ENCODE peak calls at places on chromosomes 4 and X, in four cellular contexts. One of them, this sample, is unnamed.

GRCh38 chrX:12741416-12741815 is 49.8 kb upstream of the PRPS2 start:
- DNase-seq in keratinocyte: peak
- DNase-seq in MM.1S: no peak
- DNase-seq in K562: no peak
- DNase-seq in this sample: no peak

GRCh38 chr4:26058537-26058936 is 144.5 kb downstream of the SMIM20 start:
- DNase-seq in MM.1S: no peak
- DNase-seq in K562: no peak
- DNase-seq in keratinocyte: peak
- DNase-seq in this sample: no peak

GRCh38 chrX:46506076-46506475 is 39.1 kb downstream of the ZNF674 start:
- DNase-seq in MM.1S: no peak
- DNase-seq in K562: no peak
- DNase-seq in keratinocyte: no peak
- DNase-seq in this sample: no peak

GRCh38 chr4:155578219-155578618 is 88.4 kb upstream of the GUCY1A1 start:
- DNase-seq in MM.1S: no peak
- DNase-seq in keratinocyte: no peak
- DNase-seq in K562: no peak
- DNase-seq in this sample: no peak

GRCh38 chr4:26991057-26991456 is 130.4 kb downstream of the STIM2 start:
- DNase-seq in keratinocyte: no peak
- DNase-seq in K562: no peak
- DNase-seq in MM.1S: no peak
- DNase-seq in this sample: no peak

GRCh38 chr4:88858752-88859151 is 161.1 kb upstream of the NAP1L5 start:
- DNase-seq in MM.1S: peak
- DNase-seq in K562: no peak
- DNase-seq in keratinocyte: no peak
- DNase-seq in this sample: no peak

GRCh38 chrX:56130013-56130412 is 102.1 kb upstream of the KLF8 start:
- DNase-seq in MM.1S: no peak
- DNase-seq in keratinocyte: no peak
- DNase-seq in K562: no peak
- DNase-seq in this sample: no peak

GRCh38 chr4:38674206-38675144 is 10.5 kb downstream of the KLF3 start:
- DNase-seq in K562: no peak
- DNase-seq in keratinocyte: no peak
- DNase-seq in MM.1S: no peak
- DNase-seq in this sample: no peak

DNA sequence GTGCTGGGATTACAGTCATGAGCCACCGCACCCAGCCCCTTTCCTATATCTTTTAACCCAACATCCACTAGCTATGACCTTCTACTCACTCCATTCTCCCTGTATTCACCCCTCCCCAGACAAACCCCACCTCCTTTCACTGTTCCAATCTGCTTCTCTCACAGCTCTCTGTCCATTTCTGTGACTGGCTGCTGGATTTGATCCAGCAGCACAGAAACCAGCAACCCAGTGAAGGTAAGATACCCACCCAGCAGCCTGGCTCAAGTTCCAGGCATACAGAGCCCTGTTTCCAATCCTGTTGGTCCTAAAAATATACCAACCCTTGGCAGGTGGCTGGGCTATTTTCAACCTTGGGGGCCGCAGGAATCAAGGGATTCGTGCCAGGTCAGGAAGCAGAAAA is 56.9 kb upstream of the SMIM10 start:
- DNase-seq in K562: no peak
- DNase-seq in MM.1S: no peak
- DNase-seq in keratinocyte: no peak
- DNase-seq in this sample: no peak
- TF ChIP-seq EZH2 in K562: no peak
- TF ChIP-seq EZH2 in MM.1S: no peak
- TF ChIP-seq EZH2 in keratinocyte: no peak
- TF ChIP-seq EZH2 in this sample: no peak

DNA sequence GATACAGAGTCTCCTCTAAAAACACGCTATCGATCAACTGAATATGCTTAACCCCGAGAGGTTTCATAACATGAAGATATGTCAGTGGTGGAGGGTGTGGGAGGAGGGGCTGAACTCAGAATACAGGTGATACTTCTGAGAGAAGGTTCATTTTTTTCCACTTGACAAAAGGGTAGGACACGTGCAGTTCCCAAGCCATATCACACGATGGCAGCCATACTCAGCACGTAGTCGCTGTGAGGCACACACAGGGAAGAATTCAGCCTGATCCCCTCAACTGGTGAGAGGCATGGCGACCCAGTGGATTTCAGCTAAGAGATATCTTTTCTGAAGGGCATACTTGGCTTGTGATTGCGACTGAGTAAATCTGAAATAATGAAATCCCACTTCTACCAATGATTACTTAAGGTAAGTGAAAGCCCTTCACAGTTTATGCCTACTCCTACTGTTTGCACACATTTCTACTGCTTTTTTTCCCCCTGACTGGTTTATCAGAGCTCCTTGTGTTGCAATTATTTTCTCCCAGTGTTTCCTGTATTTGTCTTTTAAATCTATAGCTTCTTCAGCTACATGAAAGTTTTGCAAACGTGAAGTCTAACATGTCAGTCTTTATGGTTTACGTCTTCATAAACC is 133.1 kb downstream of the CORIN start:
- DNase-seq in K562: no peak
- DNase-seq in MM.1S: peak
- DNase-seq in keratinocyte: no peak
- DNase-seq in this sample: peak
- TF ChIP-seq CTCF in K562: peak
- TF ChIP-seq CTCF in MM.1S: peak
- TF ChIP-seq CTCF in keratinocyte: peak
- TF ChIP-seq CTCF in this sample: peak

GRCh38 chr4:6596948-6597347 is 22.0 kb downstream of the MAN2B2 start:
- DNase-seq in K562: no peak
- DNase-seq in MM.1S: no peak
- DNase-seq in keratinocyte: no peak
- DNase-seq in this sample: no peak

GRCh38 chr4:6594826-6595355 is 19.9 kb downstream of the MAN2B2 start:
- DNase-seq in keratinocyte: no peak
- DNase-seq in K562: no peak
- DNase-seq in MM.1S: no peak
- DNase-seq in this sample: no peak

GRCh38 chr4:6598127-6598526 is 23.1 kb downstream of the MAN2B2 start:
- DNase-seq in MM.1S: no peak
- DNase-seq in K562: no peak
- DNase-seq in keratinocyte: no peak
- DNase-seq in this sample: no peak

GRCh38 chr4:6594341-6594740 is 19.4 kb downstream of the MAN2B2 start:
- DNase-seq in keratinocyte: no peak
- DNase-seq in MM.1S: no peak
- DNase-seq in K562: no peak
- DNase-seq in this sample: no peak

DNA sequence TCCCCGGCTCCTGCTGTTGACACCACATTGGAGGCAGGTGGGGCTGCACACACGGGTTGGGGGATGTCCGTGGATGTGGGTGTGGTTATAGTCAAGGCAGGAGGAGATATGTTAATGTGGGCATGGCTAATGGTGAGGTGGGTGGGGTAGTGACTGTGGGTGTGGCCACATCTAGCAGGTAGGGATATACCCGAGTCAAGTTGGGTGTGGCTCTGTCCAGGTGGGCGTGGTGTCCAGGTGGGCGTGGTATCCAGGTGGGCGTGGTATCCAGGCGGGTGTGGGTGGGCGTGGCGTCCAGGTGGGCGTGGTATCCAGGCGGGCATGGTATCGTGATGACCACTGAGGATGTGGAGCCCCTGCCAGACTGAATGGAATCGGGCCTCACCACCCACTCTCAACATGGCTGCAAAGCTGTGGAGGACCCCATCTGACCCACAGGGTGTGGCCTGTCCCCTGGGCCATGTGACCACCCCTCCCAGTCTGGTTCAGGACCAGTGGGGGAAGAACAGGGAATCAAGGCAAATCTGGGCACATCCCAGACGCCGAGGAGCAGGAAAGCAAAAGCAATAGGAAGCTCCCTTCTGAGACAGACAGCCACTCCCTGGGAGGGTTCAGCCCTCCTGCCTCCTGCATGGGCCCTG is 21.0 kb downstream of the MAN2B2 start:
- DNase-seq in K562: peak
- DNase-seq in keratinocyte: no peak
- DNase-seq in MM.1S: no peak
- DNase-seq in this sample: no peak
- H3K27ac ChIP-seq in K562: no peak
- H3K27ac ChIP-seq in keratinocyte: no peak
- H3K27ac ChIP-seq in MM.1S: no peak
- H3K27ac ChIP-seq in this sample: no peak

DNA sequence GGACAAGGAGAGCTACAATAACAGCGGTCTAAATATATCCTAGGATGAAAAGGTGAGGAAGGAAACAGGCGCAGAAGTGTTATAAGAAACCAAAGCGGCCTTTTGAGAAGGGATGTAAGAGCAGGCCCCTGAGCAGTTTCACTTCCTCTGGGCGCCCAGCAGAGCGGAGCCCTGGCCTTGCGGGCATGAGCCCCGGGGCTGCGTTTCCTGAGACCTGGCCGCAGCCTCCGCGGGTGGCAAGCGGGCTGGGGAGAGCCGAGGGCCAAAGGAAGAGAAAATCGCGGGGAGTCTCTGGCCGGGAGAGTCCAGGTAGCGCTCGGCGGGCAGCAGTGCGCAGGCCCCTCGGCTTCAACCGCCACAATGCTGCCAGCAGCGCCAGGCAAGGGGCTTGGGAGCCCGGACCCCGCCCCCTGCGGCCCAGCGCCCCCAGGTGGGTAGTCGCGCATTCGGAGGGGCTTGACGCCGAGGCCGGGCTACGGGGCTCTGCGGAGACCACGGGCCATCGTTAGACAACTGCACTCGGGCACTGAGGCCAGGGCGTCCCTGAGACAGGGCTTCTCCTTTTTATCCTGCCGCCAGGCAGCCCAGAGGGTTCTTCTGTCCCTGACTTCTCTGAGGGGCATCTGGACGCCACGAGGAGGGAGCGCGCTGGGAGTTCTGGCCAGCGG is at the start of gene BANK1:
- DNase-seq in keratinocyte: no peak
- DNase-seq in MM.1S: peak
- DNase-seq in K562: no peak
- DNase-seq in this sample: no peak
- TF ChIP-seq EZH2 in keratinocyte: no peak
- TF ChIP-seq EZH2 in MM.1S: no peak
- TF ChIP-seq EZH2 in K562: no peak
- TF ChIP-seq EZH2 in this sample: no peak

GRCh38 chrX:1468250-1468772 is 15.6 kb upstream of the ASMTL start:
- DNase-seq in MM.1S: peak
- DNase-seq in K562: no peak
- DNase-seq in keratinocyte: no peak
- DNase-seq in this sample: peak
- TF ChIP-seq CTCF in MM.1S: peak
- TF ChIP-seq CTCF in K562: no peak
- TF ChIP-seq CTCF in keratinocyte: no peak
- TF ChIP-seq CTCF in this sample: no peak

DNA sequence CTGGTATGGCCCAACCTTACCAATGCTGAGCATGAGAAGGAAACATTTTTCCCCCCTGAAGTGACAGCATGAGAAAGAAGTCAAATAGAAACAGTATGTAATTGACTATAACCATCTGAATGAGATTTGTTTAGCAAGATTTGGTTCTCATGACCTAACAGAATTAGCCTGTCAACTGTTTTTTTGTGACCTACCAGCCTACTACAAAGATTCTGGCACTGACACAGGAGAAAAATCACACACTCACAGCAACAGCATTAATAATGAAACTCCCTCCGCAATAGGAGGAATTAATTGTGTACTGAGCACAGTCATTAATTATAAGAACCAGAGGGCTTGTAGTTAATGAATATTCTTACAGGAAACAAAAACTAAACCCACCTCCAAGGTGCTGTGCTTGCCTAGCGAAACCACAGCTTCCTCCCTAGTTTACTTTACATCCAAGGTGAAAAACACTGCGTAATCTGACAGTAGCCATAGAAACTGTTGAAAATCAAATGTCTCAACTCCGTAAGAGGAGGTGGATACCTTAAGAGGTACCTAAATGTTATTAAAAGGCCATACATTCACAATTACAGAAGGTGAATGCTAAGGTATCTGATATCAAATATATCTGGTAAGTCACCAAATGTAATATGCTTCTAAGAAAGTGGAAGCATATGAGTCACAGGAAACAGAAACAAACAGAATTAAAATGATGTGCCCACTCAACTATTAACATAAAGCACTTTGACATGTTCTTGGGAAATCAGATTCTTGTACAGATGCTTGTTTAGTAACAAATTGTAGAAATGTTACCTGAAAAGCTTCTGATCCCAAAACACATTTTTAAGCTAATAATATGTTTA is 35.0 kb downstream of the MMRN1 start:
- DNase-seq in K562: no peak
- DNase-seq in keratinocyte: no peak
- DNase-seq in MM.1S: peak
- DNase-seq in this sample: peak
- H3K27ac ChIP-seq in K562: no peak
- H3K27ac ChIP-seq in keratinocyte: no peak
- H3K27ac ChIP-seq in MM.1S: peak
- H3K27ac ChIP-seq in this sample: no peak

GRCh38 chrX:153921511-153922285 is 4.4 kb downstream of the ARHGAP4 start:
- DNase-seq in MM.1S: no peak
- DNase-seq in K562: no peak
- DNase-seq in keratinocyte: no peak
- DNase-seq in this sample: no peak
- TF ChIP-seq EZH2 in MM.1S: no peak
- TF ChIP-seq EZH2 in K562: no peak
- TF ChIP-seq EZH2 in keratinocyte: no peak
- TF ChIP-seq EZH2 in this sample: no peak

GRCh38 chrX:42976729-42977366 is 198.9 kb upstream of the PPP1R2C start:
- DNase-seq in MM.1S: no peak
- DNase-seq in K562: no peak
- DNase-seq in keratinocyte: peak
- DNase-seq in this sample: no peak
- TF ChIP-seq CTCF in MM.1S: no peak
- TF ChIP-seq CTCF in K562: no peak
- TF ChIP-seq CTCF in keratinocyte: no peak
- TF ChIP-seq CTCF in this sample: no peak